ENCODE peak calls at places on chromosome 14, in nine cellular contexts. One of them, this sample, is unnamed.

GRCh38 chr14:101586531-101587402 is 25.5 kb downstream of the DIO3 start:
- DNase-seq in fibroblast of pulmonary artery: no peak
- DNase-seq in kidney epithelial cell: no peak
- DNase-seq in stimulated activated naive CD4-positive, alpha-beta T cell: no peak
- DNase-seq in A673: no peak
- DNase-seq in neural progenitor cell: no peak
- DNase-seq in ELF-1: no peak
- DNase-seq in esophagus squamous epithelium: no peak
- DNase-seq in naive thymus-derived CD4-positive, alpha-beta T cell: no peak
- DNase-seq in this sample: no peak

GRCh38 chr14:35420036-35420811 is 15.7 kb upstream of the NFKBIA start:
- DNase-seq in fibroblast of pulmonary artery: peak; percentile 59
- DNase-seq in kidney epithelial cell: no peak
- DNase-seq in stimulated activated naive CD4-positive, alpha-beta T cell: no peak
- DNase-seq in A673: no peak
- DNase-seq in neural progenitor cell: no peak
- DNase-seq in ELF-1: no peak
- DNase-seq in esophagus squamous epithelium: no peak
- DNase-seq in naive thymus-derived CD4-positive, alpha-beta T cell: no peak
- DNase-seq in this sample: peak; percentile 13

GRCh38 chr14:69300601-69301221 is 40.8 kb downstream of the GALNT16 start:
- DNase-seq in fibroblast of pulmonary artery: no peak
- DNase-seq in kidney epithelial cell: no peak
- DNase-seq in stimulated activated naive CD4-positive, alpha-beta T cell: no peak
- DNase-seq in A673: no peak
- DNase-seq in neural progenitor cell: no peak
- DNase-seq in ELF-1: no peak
- DNase-seq in esophagus squamous epithelium: no peak
- DNase-seq in naive thymus-derived CD4-positive, alpha-beta T cell: no peak
- DNase-seq in this sample: no peak

GRCh38 chr14:91866061-91866460 is 1.3 kb downstream of the TC2N start:
- DNase-seq in fibroblast of pulmonary artery: no peak
- DNase-seq in kidney epithelial cell: no peak
- DNase-seq in stimulated activated naive CD4-positive, alpha-beta T cell: peak; percentile 30
- DNase-seq in A673: no peak
- DNase-seq in neural progenitor cell: no peak
- DNase-seq in ELF-1: no peak
- DNase-seq in esophagus squamous epithelium: no peak
- DNase-seq in naive thymus-derived CD4-positive, alpha-beta T cell: peak; percentile 33
- DNase-seq in this sample: no peak

GRCh38 chr14:70203686-70204085 is 14.9 kb upstream of the SLC8A3 start:
- DNase-seq in fibroblast of pulmonary artery: no peak
- DNase-seq in kidney epithelial cell: no peak
- DNase-seq in stimulated activated naive CD4-positive, alpha-beta T cell: no peak
- DNase-seq in A673: no peak
- DNase-seq in neural progenitor cell: no peak
- DNase-seq in ELF-1: no peak
- DNase-seq in esophagus squamous epithelium: no peak
- DNase-seq in naive thymus-derived CD4-positive, alpha-beta T cell: no peak
- DNase-seq in this sample: no peak

GRCh38 chr14:61229475-61229888 is 51.7 kb downstream of the TMEM30B start:
- DNase-seq in fibroblast of pulmonary artery: no peak
- DNase-seq in kidney epithelial cell: no peak
- DNase-seq in stimulated activated naive CD4-positive, alpha-beta T cell: no peak
- DNase-seq in A673: peak; percentile 33
- DNase-seq in neural progenitor cell: peak; percentile 67
- DNase-seq in ELF-1: no peak
- DNase-seq in esophagus squamous epithelium: no peak
- DNase-seq in naive thymus-derived CD4-positive, alpha-beta T cell: no peak
- DNase-seq in this sample: no peak

GRCh38 chr14:65028937-65029336 is 42.2 kb downstream of the FNTB start:
- DNase-seq in fibroblast of pulmonary artery: no peak
- DNase-seq in kidney epithelial cell: no peak
- DNase-seq in stimulated activated naive CD4-positive, alpha-beta T cell: no peak
- DNase-seq in A673: no peak
- DNase-seq in neural progenitor cell: no peak
- DNase-seq in ELF-1: no peak
- DNase-seq in esophagus squamous epithelium: no peak
- DNase-seq in naive thymus-derived CD4-positive, alpha-beta T cell: no peak
- DNase-seq in this sample: no peak

GRCh38 chr14:24095196-24096068 is 1.3 kb downstream of the PCK2 start:
- DNase-seq in fibroblast of pulmonary artery: peak; percentile 33
- DNase-seq in kidney epithelial cell: no peak
- DNase-seq in stimulated activated naive CD4-positive, alpha-beta T cell: no peak
- DNase-seq in A673: no peak
- DNase-seq in neural progenitor cell: peak; percentile 61
- DNase-seq in ELF-1: peak; percentile 70
- DNase-seq in esophagus squamous epithelium: no peak
- DNase-seq in naive thymus-derived CD4-positive, alpha-beta T cell: no peak
- DNase-seq in this sample: peak; percentile 62

GRCh38 chr14:20799955-20800544 is 2.6 kb downstream of the RNASE1 start:
- DNase-seq in fibroblast of pulmonary artery: no peak
- DNase-seq in kidney epithelial cell: no peak
- DNase-seq in stimulated activated naive CD4-positive, alpha-beta T cell: no peak
- DNase-seq in A673: no peak
- DNase-seq in neural progenitor cell: peak; percentile 28
- DNase-seq in ELF-1: peak; percentile 85
- DNase-seq in esophagus squamous epithelium: peak; percentile 19
- DNase-seq in naive thymus-derived CD4-positive, alpha-beta T cell: no peak
- DNase-seq in this sample: no peak

GRCh38 chr14:50087350-50088116 is 28.8 kb downstream of the VCPKMT start:
- DNase-seq in fibroblast of pulmonary artery: no peak
- DNase-seq in kidney epithelial cell: no peak
- DNase-seq in stimulated activated naive CD4-positive, alpha-beta T cell: peak; percentile 66
- DNase-seq in A673: no peak
- DNase-seq in neural progenitor cell: no peak
- DNase-seq in ELF-1: no peak
- DNase-seq in esophagus squamous epithelium: no peak
- DNase-seq in naive thymus-derived CD4-positive, alpha-beta T cell: peak; percentile 71
- DNase-seq in this sample: no peak

GRCh38 chr14:74018029-74018703 is 922 bp downstream of the ENTPD5 start:
- DNase-seq in fibroblast of pulmonary artery: peak; percentile 62
- DNase-seq in kidney epithelial cell: no peak
- DNase-seq in stimulated activated naive CD4-positive, alpha-beta T cell: no peak
- DNase-seq in A673: peak; percentile 52
- DNase-seq in neural progenitor cell: no peak
- DNase-seq in ELF-1: no peak
- DNase-seq in esophagus squamous epithelium: no peak
- DNase-seq in naive thymus-derived CD4-positive, alpha-beta T cell: peak; percentile 14
- DNase-seq in this sample: no peak

This sample was measured in MG63.